ENCODE peak calls at places on chromosome 2, in eight cellular contexts. E is natural killer cell treated with Interleukin-12 subunit alpha and Interleukin-12 subunit beta and Interleukin-15 and Interleukin-18, amount 100 ng/mL, for 72 hours; N is 8988T; Q is RPMI8226; M is fibroblast of mammary gland; G is epithelial cell of esophagus; D is stimulated activated CD8-positive, alpha-beta memory T cell treated with anti-CD3 and anti-CD28 coated beads, Interleukin-7, amount 100 ng/mL, for 1 hour; T is HEK293T. J is an unnamed sample.

GRCh38 chr2:173462908-173463840 is 108.5 kb downstream of the CDCA7 start:
- DNase-seq in E (no peak), N (no peak), Q (peak), M (no peak), G (no peak), D (no peak), T (no peak), J (peak)

GRCh38 chr2:18009891-18010290 is 131.4 kb downstream of the KCNS3 start:
- DNase-seq in E (no peak), N (no peak), Q (no peak), M (no peak), G (peak), D (no peak), T (no peak), J (no peak)

GRCh38 chr2:96617012-96617411 is 21.1 kb downstream of the KANSL3 start:
- DNase-seq in E (no peak), N (no peak), Q (no peak), M (no peak), G (no peak), D (no peak), T (no peak), J (no peak)

GRCh38 chr2:121501554-121501953 is 29.1 kb upstream of the RNU4ATAC start:
- DNase-seq in E (no peak), N (no peak), Q (no peak), M (no peak), G (peak), D (no peak), T (no peak), J (no peak)

GRCh38 chr2:85705680-85706039 is 11.5 kb downstream of the GNLY start:
- DNase-seq in E (no peak), N (no peak), Q (no peak), M (peak), G (peak), D (no peak), T (no peak), J (peak)

GRCh38 chr2:163800889-163801498 is 65.2 kb upstream of the FIGN start:
- DNase-seq in E (no peak), N (no peak), Q (no peak), M (no peak), G (peak), D (no peak), T (peak), J (peak)

GRCh38 chr2:77862120-77862519 is 339.9 kb upstream of the LRRTM4 start:
- DNase-seq in E (no peak), N (no peak), Q (no peak), M (no peak), G (peak), D (no peak), T (no peak), J (no peak)

GRCh38 chr2:222844323-222844722 is 16.5 kb upstream of the ACSL3 start:
- DNase-seq in E (no peak), N (no peak), Q (no peak), M (peak), G (peak), D (no peak), T (no peak), J (peak)

GRCh38 chr2:208265371-208265806 is 666 bp upstream of the PIKFYVE start:
- DNase-seq in E (no peak), N (no peak), Q (peak), M (peak), G (peak), D (no peak), T (peak), J (peak)

GRCh38 chr2:176521860-176522259 is 252.6 kb downstream of the MTX2 start:
- DNase-seq in E (no peak), N (no peak), Q (no peak), M (no peak), G (no peak), D (no peak), T (no peak), J (no peak)

GRCh38 chr2:44777542-44777941 is 164.0 kb upstream of the SIX3 start:
- DNase-seq in E (peak), N (no peak), Q (no peak), M (no peak), G (peak), D (no peak), T (peak), J (no peak)

GRCh38 chr2:24456610-24457556 is 34.2 kb upstream of the NCOA1 start:
- DNase-seq in E (no peak), N (peak), Q (no peak), M (peak), G (peak), D (no peak), T (no peak), J (peak)

GRCh38 chr2:219178377-219179175 is 501 bp downstream of the RETREG2 start:
- DNase-seq in E (no peak), N (no peak), Q (peak), M (no peak), G (peak), D (no peak), T (peak), J (peak)

GRCh38 chr2:41806286-41806685 is 241.5 kb upstream of the PKDCC start:
- DNase-seq in E (no peak), N (no peak), Q (no peak), M (no peak), G (no peak), D (no peak), T (no peak), J (no peak)

GRCh38 chr2:166413255-166413654 is 37.5 kb upstream of the SCN9A start:
- DNase-seq in E (no peak), N (no peak), Q (no peak), M (peak), G (no peak), D (no peak), T (no peak), J (peak)

GRCh38 chr2:239179851-239180371 is 220.9 kb downstream of the HDAC4 start:
- DNase-seq in E (no peak), N (no peak), Q (no peak), M (no peak), G (no peak), D (no peak), T (no peak), J (no peak)

GRCh38 chr2:100563407-100564247 is 834 bp downstream of the PDCL3 start:
- DNase-seq in E (no peak), N (no peak), Q (no peak), M (no peak), G (no peak), D (no peak), T (no peak), J (peak)

GRCh38 chr2:16365391-16365790 is 300.2 kb downstream of the CYRIA start:
- DNase-seq in E (no peak), N (no peak), Q (no peak), M (no peak), G (no peak), D (no peak), T (no peak), J (no peak)

GRCh38 chr2:219157396-219157795 is 3.2 kb downstream of the NHEJ1 start:
- DNase-seq in E (no peak), N (no peak), Q (no peak), M (no peak), G (no peak), D (no peak), T (no peak), J (no peak)

GRCh38 chr2:106638043-106638442 is 150.9 kb downstream of the CD8B2 start:
- DNase-seq in E (no peak), N (no peak), Q (peak), M (peak), G (peak), D (no peak), T (no peak), J (peak)

GRCh38 chr2:120539937-120540718 is 194.2 kb downstream of the INHBB start:
- DNase-seq in E (no peak), N (no peak), Q (no peak), M (peak), G (peak), D (no peak), T (peak), J (peak)

GRCh38 chr2:20524412-20525040 is 77.7 kb downstream of the RHOB start:
- DNase-seq in E (no peak), N (no peak), Q (no peak), M (peak), G (no peak), D (no peak), T (no peak), J (no peak)

GRCh38 chr2:204977914-204978313 is 432.6 kb downstream of the PARD3B start:
- DNase-seq in E (no peak), N (no peak), Q (no peak), M (no peak), G (no peak), D (no peak), T (no peak), J (no peak)

GRCh38 chr2:118492335-118492734 is 355.1 kb downstream of the EN1 start:
- DNase-seq in E (no peak), N (no peak), Q (peak), M (peak), G (peak), D (no peak), T (no peak), J (peak)

GRCh38 chr2:168730391-168730790 is 72.0 kb upstream of the NOSTRIN start:
- DNase-seq in E (no peak), N (no peak), Q (no peak), M (peak), G (peak), D (no peak), T (no peak), J (peak)

GRCh38 chr2:208501217-208501616 is 94.6 kb downstream of the PTH2R start:
- DNase-seq in E (no peak), N (no peak), Q (no peak), M (peak), G (peak), D (no peak), T (no peak), J (no peak)

GRCh38 chr2:144659731-144660275 is 139.9 kb upstream of the ZEB2 start:
- DNase-seq in E (peak), N (no peak), Q (no peak), M (peak), G (peak), D (peak), T (no peak), J (peak)

GRCh38 chr2:164837807-164838206 is 3.8 kb downstream of the COBLL1 start:
- DNase-seq in E (no peak), N (no peak), Q (no peak), M (no peak), G (no peak), D (no peak), T (no peak), J (no peak)

GRCh38 chr2:17429130-17429529 is 89.1 kb downstream of the RAD51AP2 start:
- DNase-seq in E (no peak), N (no peak), Q (no peak), M (peak), G (peak), D (no peak), T (no peak), J (no peak)

GRCh38 chr2:239236043-239236807 is 164.6 kb downstream of the HDAC4 start:
- DNase-seq in E (no peak), N (no peak), Q (no peak), M (no peak), G (no peak), D (no peak), T (no peak), J (no peak)

GRCh38 chr2:72669121-72669520 is 156.7 kb downstream of the EXOC6B start:
- DNase-seq in E (no peak), N (no peak), Q (no peak), M (peak), G (peak), D (no peak), T (no peak), J (peak)

GRCh38 chr2:152255918-152256317 is 79.1 kb upstream of the FMNL2 start:
- DNase-seq in E (no peak), N (no peak), Q (no peak), M (no peak), G (no peak), D (no peak), T (no peak), J (no peak)

GRCh38 chr2:241088376-241088775 is 13.7 kb downstream of the MTERF4 start:
- DNase-seq in E (no peak), N (no peak), Q (no peak), M (no peak), G (no peak), D (no peak), T (no peak), J (no peak)

GRCh38 chr2:239790721-239791120 is 234.4 kb downstream of the NDUFA10 start:
- DNase-seq in E (no peak), N (no peak), Q (no peak), M (no peak), G (no peak), D (no peak), T (no peak), J (no peak)

GRCh38 chr2:102177814-102178478 is 8.9 kb upstream of the IL1RL2 start:
- DNase-seq in E (no peak), N (no peak), Q (no peak), M (no peak), G (no peak), D (no peak), T (no peak), J (no peak)

GRCh38 chr2:150545931-150546330 is 58.5 kb upstream of the RND3 start:
- DNase-seq in E (no peak), N (no peak), Q (no peak), M (no peak), G (no peak), D (no peak), T (no peak), J (no peak)

GRCh38 chr2:150327546-150328495 is 159.6 kb downstream of the RND3 start:
- DNase-seq in E (no peak), N (no peak), Q (no peak), M (no peak), G (no peak), D (no peak), T (no peak), J (no peak)

GRCh38 chr2:158686166-158686792 is 108.8 kb upstream of the DAPL1 start:
- DNase-seq in E (no peak), N (no peak), Q (no peak), M (peak), G (peak), D (no peak), T (no peak), J (peak)

GRCh38 chr2:72138921-72139381 is 8.7 kb downstream of the CYP26B1 start:
- DNase-seq in E (peak), N (no peak), Q (no peak), M (no peak), G (no peak), D (no peak), T (no peak), J (no peak)